ENCODE peak calls at places on chromosomes 16 and 17, in seven cellular contexts. C is stimulated activated CD4-positive, alpha-beta T cell treated with anti-CD3 and anti-CD28 coated beads, Interleukin-1b, Interleukin-23, amount 100 ng/mL, for 24 hours; D is Caco-2; K is BJ; T is stimulated activated CD8-positive, alpha-beta memory T cell treated with anti-CD3 and anti-CD28 coated beads, Interleukin-12 subunit alpha, Interleukin-12 subunit beta, amount 100 ng/mL, for 1 hour; W is HTR-8/SVneo; A is iris pigment epithelial cell. L is an unnamed sample.

GRCh38 chr16:4533490-4533889 is 5.1 kb downstream of the CDIP1 start:
- DNase-seq in C (no peak), D (no peak), K (no peak), T (no peak), W (no peak), A (no peak), L (no peak)

GRCh38 chr16:84502075-84502474 is 2.4 kb downstream of the MEAK7 start:
- DNase-seq in C (no peak), D (no peak), K (no peak), T (no peak), W (no peak), A (no peak), L (no peak)

GRCh38 chr17:49525831-49526741 is 31.0 kb downstream of the NGFR start:
- DNase-seq in C (no peak), D (no peak), K (no peak), T (no peak), W (no peak), A (no peak), L (no peak)

GRCh38 chr16:1003551-1004347 is 22.2 kb downstream of the SOX8 start:
- DNase-seq in C (no peak), D (no peak), K (no peak), T (no peak), W (no peak), A (peak), L (no peak)

GRCh38 chr17:75826561-75827290 is 17.5 kb downstream of the UNC13D start:
- DNase-seq in C (no peak), D (no peak), K (no peak), T (no peak), W (no peak), A (no peak), L (no peak)

GRCh38 chr17:82921426-82921825 is 81.6 kb upstream of the ZNF750 start:
- DNase-seq in C (no peak), D (no peak), K (no peak), T (no peak), W (no peak), A (no peak), L (no peak)

GRCh38 chr16:47018223-47018891 is 44.9 kb upstream of the DNAJA2 start:
- DNase-seq in C (no peak), D (peak), K (no peak), T (no peak), W (peak), A (peak), L (no peak)

GRCh38 chr16:21565816-21566669 is 33.3 kb upstream of the METTL9 start:
- DNase-seq in C (no peak), D (no peak), K (no peak), T (no peak), W (no peak), A (peak), L (peak)

GRCh38 chr17:72976971-72977767 is 115.3 kb downstream of the SLC39A11 start:
- DNase-seq in C (no peak), D (no peak), K (peak), T (no peak), W (peak), A (peak), L (no peak)